ENCODE peak calls at places on chromosomes 4 and X, in eight cellular contexts. One of them, this sample, is unnamed.

GRCh38 chr4:56744030-56744429 is 62.9 kb upstream of the HOPX start:
- DNase-seq in sigmoid colon: no peak
- DNase-seq in uterus: no peak
- DNase-seq in Peyer's patch: no peak
- DNase-seq in breast epithelium: no peak
- DNase-seq in spleen: no peak
- DNase-seq in heart left ventricle: no peak
- DNase-seq in upper lobe of left lung: no peak
- DNase-seq in this sample: no peak

GRCh38 chr4:139528377-139529005 is 27.5 kb downstream of the SETD7 start:
- DNase-seq in sigmoid colon: peak; percentile 89
- DNase-seq in uterus: peak; percentile 40
- DNase-seq in Peyer's patch: peak; percentile 59
- DNase-seq in breast epithelium: no peak
- DNase-seq in spleen: no peak
- DNase-seq in heart left ventricle: peak; percentile 75
- DNase-seq in upper lobe of left lung: peak; percentile 32
- DNase-seq in this sample: no peak

GRCh38 chr4:10063544-10064300 is 42.4 kb upstream of the SLC2A9 start:
- DNase-seq in sigmoid colon: peak; percentile 89
- DNase-seq in uterus: peak; percentile 54
- DNase-seq in Peyer's patch: peak; percentile 50
- DNase-seq in breast epithelium: no peak
- DNase-seq in spleen: no peak
- DNase-seq in heart left ventricle: peak; percentile 78
- DNase-seq in upper lobe of left lung: no peak
- DNase-seq in this sample: peak; percentile 42

GRCh38 chr4:39029752-39030694 is 2.2 kb downstream of the TMEM156 start:
- DNase-seq in sigmoid colon: no peak
- DNase-seq in uterus: no peak
- DNase-seq in Peyer's patch: no peak
- DNase-seq in breast epithelium: no peak
- DNase-seq in spleen: no peak
- DNase-seq in heart left ventricle: no peak
- DNase-seq in upper lobe of left lung: no peak
- DNase-seq in this sample: no peak

GRCh38 chrX:150692837-150693781 is at the start of gene MTMR1:
- DNase-seq in sigmoid colon: peak; percentile 67
- DNase-seq in uterus: no peak
- DNase-seq in Peyer's patch: peak; percentile 60
- DNase-seq in breast epithelium: no peak
- DNase-seq in spleen: peak; percentile 89
- DNase-seq in heart left ventricle: peak; percentile 42
- DNase-seq in upper lobe of left lung: peak; percentile 90
- DNase-seq in this sample: peak; percentile 36

GRCh38 chr4:180560896-180561295 is 1682.3 kb upstream of the TENM3 start:
- DNase-seq in sigmoid colon: no peak
- DNase-seq in uterus: no peak
- DNase-seq in Peyer's patch: no peak
- DNase-seq in breast epithelium: no peak
- DNase-seq in spleen: no peak
- DNase-seq in heart left ventricle: no peak
- DNase-seq in upper lobe of left lung: no peak
- DNase-seq in this sample: no peak

GRCh38 chr4:150801833-150802232 is 213.3 kb downstream of the LRBA start:
- DNase-seq in sigmoid colon: no peak
- DNase-seq in uterus: no peak
- DNase-seq in Peyer's patch: no peak
- DNase-seq in breast epithelium: no peak
- DNase-seq in spleen: no peak
- DNase-seq in heart left ventricle: no peak
- DNase-seq in upper lobe of left lung: no peak
- DNase-seq in this sample: no peak

GRCh38 chr4:82216231-82216630 is 157.6 kb downstream of the HNRNPD start:
- DNase-seq in sigmoid colon: no peak
- DNase-seq in uterus: no peak
- DNase-seq in Peyer's patch: no peak
- DNase-seq in breast epithelium: no peak
- DNase-seq in spleen: no peak
- DNase-seq in heart left ventricle: no peak
- DNase-seq in upper lobe of left lung: no peak
- DNase-seq in this sample: no peak

GRCh38 chrX:53440101-53440500 is 5.9 kb upstream of the HSD17B10 start:
- DNase-seq in sigmoid colon: no peak
- DNase-seq in uterus: no peak
- DNase-seq in Peyer's patch: no peak
- DNase-seq in breast epithelium: no peak
- DNase-seq in spleen: no peak
- DNase-seq in heart left ventricle: no peak
- DNase-seq in upper lobe of left lung: no peak
- DNase-seq in this sample: no peak

GRCh38 chr4:1478766-1479355 is 72.6 kb upstream of the NKX1-1 start:
- DNase-seq in sigmoid colon: no peak
- DNase-seq in uterus: peak; percentile 3
- DNase-seq in Peyer's patch: peak; percentile 51
- DNase-seq in breast epithelium: no peak
- DNase-seq in spleen: peak; percentile 55
- DNase-seq in heart left ventricle: no peak
- DNase-seq in upper lobe of left lung: no peak
- DNase-seq in this sample: no peak

GRCh38 chr4:106898621-106899230 is 137.4 kb downstream of the DKK2 start:
- DNase-seq in sigmoid colon: no peak
- DNase-seq in uterus: no peak
- DNase-seq in Peyer's patch: no peak
- DNase-seq in breast epithelium: no peak
- DNase-seq in spleen: no peak
- DNase-seq in heart left ventricle: no peak
- DNase-seq in upper lobe of left lung: no peak
- DNase-seq in this sample: no peak

GRCh38 chr4:157992038-157992706 is 180.7 kb downstream of the GASK1B start:
- DNase-seq in sigmoid colon: no peak
- DNase-seq in uterus: peak; percentile 75
- DNase-seq in Peyer's patch: no peak
- DNase-seq in breast epithelium: no peak
- DNase-seq in spleen: no peak
- DNase-seq in heart left ventricle: no peak
- DNase-seq in upper lobe of left lung: no peak
- DNase-seq in this sample: peak; percentile 24

GRCh38 chrX:103063918-103064434 is at the start of gene BEX1:
- DNase-seq in sigmoid colon: peak; percentile 72
- DNase-seq in uterus: peak; percentile 51
- DNase-seq in Peyer's patch: peak; percentile 43
- DNase-seq in breast epithelium: peak; percentile 48
- DNase-seq in spleen: peak; percentile 78
- DNase-seq in heart left ventricle: peak; percentile 42
- DNase-seq in upper lobe of left lung: peak; percentile 77
- DNase-seq in this sample: peak; percentile 83

GRCh38 chrX:150688911-150689451 is 4.2 kb upstream of the MTMR1 start:
- DNase-seq in sigmoid colon: no peak
- DNase-seq in uterus: no peak
- DNase-seq in Peyer's patch: no peak
- DNase-seq in breast epithelium: no peak
- DNase-seq in spleen: no peak
- DNase-seq in heart left ventricle: no peak
- DNase-seq in upper lobe of left lung: no peak
- DNase-seq in this sample: no peak

GRCh38 chrX:25389276-25389675 is 373.5 kb upstream of the ARX start:
- DNase-seq in sigmoid colon: no peak
- DNase-seq in uterus: no peak
- DNase-seq in Peyer's patch: no peak
- DNase-seq in breast epithelium: no peak
- DNase-seq in spleen: no peak
- DNase-seq in heart left ventricle: no peak
- DNase-seq in upper lobe of left lung: no peak
- DNase-seq in this sample: no peak

GRCh38 chr4:2931765-2932560 is 31.2 kb downstream of the NOP14 start:
- DNase-seq in sigmoid colon: peak; percentile 80
- DNase-seq in uterus: peak; percentile 15
- DNase-seq in Peyer's patch: peak; percentile 64
- DNase-seq in breast epithelium: peak; percentile 51
- DNase-seq in spleen: peak; percentile 96
- DNase-seq in heart left ventricle: peak; percentile 81
- DNase-seq in upper lobe of left lung: peak; percentile 91
- DNase-seq in this sample: peak; percentile 68

GRCh38 chrX:129540725-129541184 is 696 bp downstream of the OCRL start:
- DNase-seq in sigmoid colon: peak; percentile 69
- DNase-seq in uterus: peak; percentile 18
- DNase-seq in Peyer's patch: peak; percentile 60
- DNase-seq in breast epithelium: no peak
- DNase-seq in spleen: no peak
- DNase-seq in heart left ventricle: no peak
- DNase-seq in upper lobe of left lung: no peak
- DNase-seq in this sample: peak; percentile 13

DNA sequence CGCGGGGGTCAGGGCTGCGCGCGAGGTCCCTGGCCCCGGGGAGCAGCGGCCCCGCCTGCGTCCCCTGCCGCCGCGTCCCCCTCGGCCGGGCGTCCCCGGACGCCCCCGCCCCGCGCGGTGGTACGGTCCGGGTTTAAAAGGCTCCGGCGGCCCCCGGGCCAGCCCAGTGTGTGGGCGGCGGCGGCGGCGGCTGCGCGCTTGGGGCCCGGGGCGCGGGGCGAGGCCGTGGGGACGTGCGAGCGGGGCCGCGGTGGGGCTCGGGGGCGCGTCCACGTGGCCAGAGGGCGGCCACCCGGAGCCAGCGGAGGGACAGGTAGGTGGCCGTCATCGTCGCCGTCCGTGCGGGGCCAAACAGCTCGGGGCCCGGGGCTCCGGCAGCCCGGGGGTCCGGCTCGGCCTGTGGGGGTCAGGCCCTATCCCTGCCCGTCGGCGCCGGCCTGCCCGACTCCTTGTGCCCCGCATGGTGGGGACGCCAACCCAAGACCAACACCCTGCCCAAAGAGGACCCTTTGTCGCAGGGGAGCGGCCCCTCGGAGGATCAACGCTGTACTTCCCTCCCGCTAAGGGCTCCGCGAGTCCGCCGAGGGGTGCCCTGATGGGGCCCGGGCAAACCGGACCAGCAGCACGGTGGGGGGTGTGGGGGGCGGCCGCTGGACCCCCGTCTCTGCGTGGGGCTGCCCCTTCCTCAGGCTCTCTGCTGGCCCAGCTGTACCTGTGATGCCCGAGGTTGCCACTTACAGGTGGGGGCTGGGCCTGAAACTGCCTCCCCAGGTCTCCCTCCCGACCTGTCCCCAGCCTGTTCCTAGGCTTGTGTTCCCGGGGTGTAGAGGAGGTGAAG is at the start of gene PLXNA3:
- DNase-seq in sigmoid colon: no peak
- DNase-seq in uterus: no peak
- DNase-seq in Peyer's patch: peak; percentile 62
- DNase-seq in breast epithelium: no peak
- DNase-seq in spleen: peak; percentile 87
- DNase-seq in heart left ventricle: no peak
- DNase-seq in upper lobe of left lung: peak; percentile 94
- DNase-seq in this sample: no peak
- TF ChIP-seq POLR2A in sigmoid colon: no peak
- TF ChIP-seq POLR2A in uterus: peak; percentile 82
- TF ChIP-seq POLR2A in Peyer's patch: no peak
- TF ChIP-seq POLR2A in breast epithelium: no peak
- TF ChIP-seq POLR2A in spleen: peak; percentile 41
- TF ChIP-seq POLR2A in heart left ventricle: peak; percentile 14
- TF ChIP-seq POLR2A in upper lobe of left lung: no peak
- TF ChIP-seq POLR2A in this sample: peak; percentile 21

GRCh38 chr4:109701566-109702399 is 1.5 kb downstream of the CASP6 start:
- DNase-seq in sigmoid colon: no peak
- DNase-seq in uterus: no peak
- DNase-seq in Peyer's patch: peak; percentile 65
- DNase-seq in breast epithelium: no peak
- DNase-seq in spleen: no peak
- DNase-seq in heart left ventricle: no peak
- DNase-seq in upper lobe of left lung: no peak
- DNase-seq in this sample: peak; percentile 24
- H3K27ac ChIP-seq in sigmoid colon: peak overlapping the region; percentile 88
- H3K27ac ChIP-seq in uterus: no peak overlapping the region
- H3K27ac ChIP-seq in Peyer's patch: peak overlapping the region; percentile 81
- H3K27ac ChIP-seq in breast epithelium: peak overlapping the region; percentile 92
- H3K27ac ChIP-seq in spleen: peak overlapping the region; percentile 90
- H3K27ac ChIP-seq in heart left ventricle: no peak overlapping the region
- H3K27ac ChIP-seq in upper lobe of left lung: peak overlapping the region; percentile 74
- H3K27ac ChIP-seq in this sample: peak overlapping the region; percentile 88

GRCh38 chrX:71618303-71618721 is at the start of gene CXCR3:
- DNase-seq in sigmoid colon: no peak
- DNase-seq in uterus: no peak
- DNase-seq in Peyer's patch: no peak
- DNase-seq in breast epithelium: no peak
- DNase-seq in spleen: peak; percentile 83
- DNase-seq in heart left ventricle: peak; percentile 40
- DNase-seq in upper lobe of left lung: peak; percentile 67
- DNase-seq in this sample: peak; percentile 34
- TF ChIP-seq POLR2A in sigmoid colon: no peak
- TF ChIP-seq POLR2A in uterus: no peak
- TF ChIP-seq POLR2A in Peyer's patch: no peak
- TF ChIP-seq POLR2A in breast epithelium: no peak
- TF ChIP-seq POLR2A in spleen: no peak
- TF ChIP-seq POLR2A in heart left ventricle: no peak
- TF ChIP-seq POLR2A in upper lobe of left lung: no peak
- TF ChIP-seq POLR2A in this sample: no peak

GRCh38 chrX:18985186-18985435 is 1.2 kb upstream of the PHKA2 start:
- DNase-seq in sigmoid colon: no peak
- DNase-seq in uterus: no peak
- DNase-seq in Peyer's patch: no peak
- DNase-seq in breast epithelium: no peak
- DNase-seq in spleen: no peak
- DNase-seq in heart left ventricle: no peak
- DNase-seq in upper lobe of left lung: no peak
- DNase-seq in this sample: no peak

GRCh38 chrX:18984381-18985185 is 669 bp upstream of the PHKA2 start:
- DNase-seq in sigmoid colon: peak; percentile 89
- DNase-seq in uterus: peak; percentile 73
- DNase-seq in Peyer's patch: peak; percentile 89
- DNase-seq in breast epithelium: peak; percentile 75
- DNase-seq in spleen: peak; percentile 95
- DNase-seq in heart left ventricle: peak; percentile 83
- DNase-seq in upper lobe of left lung: peak; percentile 97
- DNase-seq in this sample: peak; percentile 91

GRCh38 chrX:18981124-18981807 is 2.6 kb downstream of the PHKA2 start:
- DNase-seq in sigmoid colon: no peak
- DNase-seq in uterus: no peak
- DNase-seq in Peyer's patch: no peak
- DNase-seq in breast epithelium: no peak
- DNase-seq in spleen: no peak
- DNase-seq in heart left ventricle: no peak
- DNase-seq in upper lobe of left lung: no peak
- DNase-seq in this sample: no peak

DNA sequence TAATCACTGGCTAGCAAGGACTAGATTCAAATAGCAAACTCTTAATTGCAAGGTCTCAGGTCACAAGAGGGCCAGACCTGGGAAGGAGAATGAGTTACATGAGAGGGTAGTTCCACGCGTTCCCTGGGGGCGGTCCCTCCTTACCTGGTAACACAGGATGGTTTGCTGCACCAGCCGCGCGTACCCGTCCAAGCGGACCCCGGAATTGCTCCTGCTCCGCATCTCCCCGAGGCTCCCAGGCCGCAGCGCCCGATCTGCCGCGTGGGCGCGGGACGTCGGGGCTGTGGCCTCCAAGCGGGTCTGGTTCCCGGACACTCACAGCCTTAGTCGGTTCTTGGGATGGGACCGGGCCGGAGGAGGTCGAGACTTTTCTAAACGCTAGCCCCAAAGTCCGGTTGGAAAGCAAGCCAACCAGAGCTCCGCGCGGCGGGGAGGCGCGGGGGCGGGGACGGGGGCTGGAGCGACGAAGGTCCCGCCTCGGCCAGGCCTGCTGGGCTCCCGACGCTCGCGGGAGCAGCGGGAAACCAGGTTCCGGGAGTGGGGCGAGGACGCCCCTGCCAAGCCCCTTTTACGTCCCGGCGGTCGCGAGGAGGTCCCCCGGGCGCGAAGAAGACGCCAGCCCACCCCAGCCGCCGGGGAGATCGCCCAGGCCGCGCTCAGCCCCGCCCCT is at the start of gene PHKA2:
- DNase-seq in sigmoid colon: peak; percentile 70
- DNase-seq in uterus: peak; percentile 37
- DNase-seq in Peyer's patch: peak; percentile 78
- DNase-seq in breast epithelium: peak; percentile 51
- DNase-seq in spleen: no peak
- DNase-seq in heart left ventricle: peak; percentile 61
- DNase-seq in upper lobe of left lung: peak; percentile 94
- DNase-seq in this sample: peak; percentile 64
- H3K27ac ChIP-seq in sigmoid colon: peak within 1 kb of the TSS; percentile 89
- H3K27ac ChIP-seq in uterus: peak within 1 kb of the TSS; percentile 91
- H3K27ac ChIP-seq in Peyer's patch: peak within 1 kb of the TSS; percentile 93
- H3K27ac ChIP-seq in breast epithelium: peak within 1 kb of the TSS; percentile 94
- H3K27ac ChIP-seq in spleen: peak within 1 kb of the TSS; percentile 86
- H3K27ac ChIP-seq in heart left ventricle: peak within 1 kb of the TSS; percentile 86
- H3K27ac ChIP-seq in upper lobe of left lung: peak within 1 kb of the TSS; percentile 91
- H3K27ac ChIP-seq in this sample: peak within 1 kb of the TSS; percentile 88

This sample was measured in body of pancreas.